ENCODE peak calls at places on chromosomes 5 and 9, in seven cellular contexts. G is Panc1, N is GM12878, O is sigmoid colon, E is GM23338, Q is upper lobe of left lung, C is transverse colon. K is an unnamed sample.

GRCh38 chr5:8333977-8334376 is 465.0 kb downstream of the MTRR start:
- DNase-seq in Q (no peak), O (no peak), G (no peak), N (no peak), E (no peak), C (no peak), K (no peak)

GRCh38 chr9:114163517-114163924 is 8.2 kb downstream of the COL27A1 start:
- DNase-seq in G (no peak), N (no peak), C (no peak), E (peak), Q (peak), O (no peak), K (peak)

GRCh38 chr9:90131568-90131967 is 511.1 kb downstream of the DIRAS2 start:
- DNase-seq in C (no peak), G (no peak), N (no peak), E (no peak), Q (no peak), O (no peak), K (no peak)

GRCh38 chr5:180376511-180376910 is 23.4 kb upstream of the GFPT2 start:
- DNase-seq in E (no peak), G (no peak), O (no peak), Q (no peak), C (no peak), N (no peak), K (no peak)

GRCh38 chr5:35003018-35003957 is 44.5 kb downstream of the AGXT2 start:
- DNase-seq in Q (peak), O (no peak), N (peak), E (peak), G (peak), C (peak), K (peak)

GRCh38 chr9:128921881-128922763 is 1.3 kb downstream of the PHYHD1 start:
- DNase-seq in C (peak), N (no peak), Q (peak), E (peak), G (no peak), O (peak), K (peak)

GRCh38 chr5:109873687-109874086 is 184.0 kb downstream of the MAN2A1 start:
- DNase-seq in E (no peak), O (no peak), Q (no peak), N (no peak), G (no peak), C (no peak), K (no peak)

GRCh38 chr9:111412280-111412679 is 71.9 kb downstream of the ECPAS start:
- DNase-seq in Q (no peak), E (no peak), O (no peak), G (no peak), N (no peak), C (no peak), K (no peak)

GRCh38 chr9:128143409-128144238 is 5.6 kb upstream of the LCN2 start:
- DNase-seq in Q (no peak), O (no peak), G (no peak), E (no peak), C (peak), N (no peak), K (no peak)

GRCh38 chr5:6829150-6829784 is 116.0 kb downstream of the TENT4A start:
- DNase-seq in G (no peak), O (no peak), C (no peak), N (peak), E (no peak), Q (no peak), K (no peak)

GRCh38 chr5:67249590-67249895 is 52.9 kb upstream of the CD180 start:
- DNase-seq in E (no peak), O (no peak), G (no peak), Q (no peak), N (no peak), C (no peak), K (no peak)

GRCh38 chr9:111484564-111484878 is 338 bp upstream of the ECPAS start:
- DNase-seq in C (no peak), Q (no peak), G (no peak), O (no peak), E (no peak), N (no peak), K (no peak)

GRCh38 chr9:92669527-92669889 is 423 bp downstream of the IPPK start:
- DNase-seq in C (peak), E (peak), O (no peak), Q (peak), N (no peak), G (no peak), K (peak)

GRCh38 chr9:8555767-8556500 is 756.4 kb upstream of the DMAC1 start:
- DNase-seq in Q (no peak), N (no peak), G (no peak), O (no peak), E (no peak), C (no peak), K (no peak)

GRCh38 chr5:123881791-123882244 is 369.8 kb downstream of the CSNK1G3 start:
- DNase-seq in G (no peak), C (no peak), E (no peak), N (no peak), Q (no peak), O (no peak), K (no peak)

DNA sequence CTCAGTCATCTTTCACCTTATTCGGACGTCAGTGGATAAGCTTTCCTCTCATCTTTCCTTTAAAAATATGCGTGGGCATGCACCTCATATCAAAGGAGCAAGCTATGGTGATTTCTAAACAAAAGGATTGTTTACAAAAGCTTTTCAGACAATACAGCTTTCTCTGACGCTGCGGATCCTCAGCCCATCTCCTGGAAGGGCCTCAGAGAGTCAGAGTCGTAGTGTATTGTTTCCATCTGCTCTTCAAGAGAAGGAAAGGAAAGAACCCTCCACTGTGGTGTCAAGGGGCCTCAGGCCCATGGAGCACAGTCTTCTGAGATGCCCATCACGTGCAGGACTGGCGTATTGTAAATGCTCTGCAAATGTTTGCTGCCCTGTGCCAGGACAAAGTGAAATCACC is 163.4 kb upstream of the MAP1B start:
- DNase-seq in G (no peak), N (no peak), E (no peak), Q (no peak), C (no peak), O (no peak), K (no peak)
- TF ChIP-seq POLR2AphosphoS5 in G (no peak), N (no peak), E (no peak), Q (no peak), C (no peak), O (no peak), K (no peak)

DNA sequence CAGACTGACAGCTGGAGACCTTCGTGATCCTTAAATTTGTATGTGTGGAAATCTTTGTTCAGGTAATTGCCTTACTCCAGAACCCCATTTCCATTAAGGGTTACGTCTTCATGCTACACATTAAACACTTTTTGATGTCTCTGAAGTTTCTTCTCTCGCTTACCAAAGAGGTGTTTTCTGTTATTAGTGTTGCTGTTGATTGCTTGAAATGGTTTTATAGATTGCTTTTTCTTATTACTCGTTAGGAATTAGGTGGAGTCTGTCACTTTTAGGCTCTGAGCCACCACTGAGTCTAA is 62.3 kb upstream of the PPARGC1B start:
- DNase-seq in O (no peak), G (no peak), Q (no peak), C (no peak), N (no peak), E (no peak), K (no peak)
- TF ChIP-seq POLR2AphosphoS5 in O (no peak), G (no peak), Q (no peak), C (no peak), N (no peak), E (no peak), K (no peak)

DNA sequence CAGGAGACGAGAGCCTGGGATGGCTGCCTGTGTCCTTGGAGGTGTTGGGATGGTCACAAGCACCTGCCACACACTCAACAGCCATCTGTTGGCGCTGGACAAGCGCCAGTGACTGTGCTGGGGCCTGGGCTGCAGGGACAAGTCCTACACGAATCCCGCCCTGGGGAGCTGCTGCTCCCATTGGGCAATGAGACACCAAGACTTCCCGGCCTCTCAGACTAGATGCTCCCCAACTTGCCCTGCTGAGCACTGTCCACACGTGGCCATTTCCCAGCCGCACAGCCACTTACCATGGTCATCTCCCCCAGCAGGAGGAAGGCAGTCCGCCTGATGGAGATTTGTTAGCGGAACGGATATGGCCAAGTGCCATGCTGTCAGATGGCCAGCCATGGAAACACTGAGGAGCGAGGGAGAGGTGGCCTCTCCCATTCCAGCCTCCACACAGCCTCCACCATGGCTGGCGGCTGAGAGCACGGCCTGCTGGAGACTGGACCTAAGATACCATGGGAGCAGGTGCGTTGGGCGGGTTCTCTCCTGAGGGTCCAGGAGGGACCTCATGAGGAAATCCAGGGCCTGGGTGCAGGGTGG is 43.9 kb downstream of the PRRT1B start:
- DNase-seq in O (no peak), E (no peak), G (no peak), C (no peak), Q (no peak), N (no peak), K (no peak)
- TF ChIP-seq POLR2AphosphoS5 in O (no peak), E (no peak), G (no peak), C (no peak), Q (no peak), N (no peak), K (no peak)

GRCh38 chr5:5384634-5385033 is 37.8 kb upstream of the ICE1 start:
- DNase-seq in E (no peak), G (no peak), O (no peak), C (no peak), Q (no peak), N (no peak), K (no peak)

GRCh38 chr5:5380298-5380697 is 42.2 kb upstream of the ICE1 start:
- DNase-seq in C (no peak), G (no peak), E (no peak), Q (no peak), N (no peak), O (no peak), K (no peak)

GRCh38 chr5:5383461-5383860 is 39.0 kb upstream of the ICE1 start:
- DNase-seq in O (no peak), Q (no peak), G (no peak), N (no peak), E (no peak), C (no peak), K (no peak)

GRCh38 chr5:5377780-5378179 is 44.7 kb upstream of the ICE1 start:
- DNase-seq in E (no peak), N (no peak), Q (no peak), G (no peak), C (no peak), O (no peak), K (no peak)

DNA sequence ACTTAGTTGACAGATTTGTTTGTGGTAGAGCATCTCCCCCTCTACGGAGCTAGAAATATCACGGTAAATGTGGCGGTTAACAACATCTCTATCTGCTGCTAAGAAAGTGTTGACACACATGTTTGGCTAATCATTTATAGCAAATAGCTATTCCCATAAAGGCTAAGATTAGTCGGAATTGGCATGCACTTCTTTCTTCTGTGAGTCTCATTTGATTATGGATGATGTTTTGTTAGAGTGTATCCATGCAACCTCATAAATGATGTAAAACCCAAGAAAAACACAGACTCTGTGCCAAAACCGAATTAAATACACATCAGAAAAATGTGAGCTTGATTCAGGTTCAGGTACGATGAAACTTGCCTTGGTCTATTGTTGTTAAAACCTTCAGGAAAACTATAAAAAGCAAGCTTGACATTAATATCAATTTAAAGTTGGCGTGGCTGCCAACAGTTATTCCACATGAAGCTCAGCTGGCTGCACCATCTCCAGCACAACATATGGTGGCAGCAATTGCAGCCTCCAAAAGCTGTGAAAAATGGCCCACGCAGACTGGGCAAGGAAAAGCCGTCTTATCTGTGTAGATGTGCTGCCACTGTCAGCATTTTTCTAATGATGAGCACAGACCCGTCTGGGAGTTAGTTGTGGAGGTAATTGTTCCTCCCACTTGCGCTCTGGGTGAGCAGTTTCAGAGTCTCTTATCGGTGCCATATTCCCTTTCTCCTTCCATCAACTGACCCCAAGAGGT is 41.0 kb upstream of the ICE1 start:
- DNase-seq in Q (no peak), C (no peak), O (no peak), G (no peak), N (no peak), E (no peak), K (no peak)
- TF ChIP-seq POLR2AphosphoS5 in Q (no peak), C (no peak), O (no peak), G (no peak), N (no peak), E (no peak), K (no peak)

K was measured in stomach.